ENCODE peak calls at places on chromosomes 13 and 19, in six cellular contexts. J is transverse colon, T is K562, O is testis, L is heart left ventricle, Q is GM12891. R is an unnamed sample.

GRCh38 chr19:10816691-10817090 is 19.3 kb downstream of the TMED1 start:
- DNase-seq in J (no peak), T (no peak), O (peak), L (no peak), Q (no peak), R (no peak)

GRCh38 chr13:21831654-21832324 is 160.9 kb downstream of the FGF9 start:
- DNase-seq in J (no peak), T (no peak), O (no peak), L (no peak), Q (no peak), R (no peak)

GRCh38 chr13:99614465-99614885 is 113.2 kb downstream of the TM9SF2 start:
- DNase-seq in J (peak), T (peak), O (peak), L (no peak), Q (no peak), R (peak)

GRCh38 chr19:45601524-45602522 is at the start of gene GPR4:
- DNase-seq in J (no peak), T (no peak), O (no peak), L (peak), Q (no peak), R (no peak)

GRCh38 chr19:13055213-13056051 is 47.2 kb downstream of the LYL1 start:
- DNase-seq in J (peak), T (no peak), O (peak), L (peak), Q (no peak), R (peak)

GRCh38 chr19:18397242-18398202 is at the start of gene LRRC25:
- DNase-seq in J (no peak), T (peak), O (peak), L (peak), Q (no peak), R (no peak)

GRCh38 chr19:52524086-52524485 is 3.4 kb upstream of the ZNF808 start:
- DNase-seq in J (no peak), T (no peak), O (no peak), L (no peak), Q (no peak), R (no peak)

GRCh38 chr13:78827471-78827870 is 168.5 kb upstream of the OBI1 start:
- DNase-seq in J (no peak), T (no peak), O (peak), L (no peak), Q (no peak), R (no peak)

GRCh38 chr19:46085888-46086287 is 38.6 kb downstream of the IGFL3 start:
- DNase-seq in J (no peak), T (no peak), O (no peak), L (no peak), Q (no peak), R (no peak)

GRCh38 chr13:79456051-79456450 is 24.9 kb upstream of the NDFIP2 start:
- DNase-seq in J (no peak), T (no peak), O (no peak), L (no peak), Q (no peak), R (no peak)

GRCh38 chr13:32316476-32316875 is 1.2 kb downstream of the BRCA2 start:
- DNase-seq in J (no peak), T (no peak), O (no peak), L (no peak), Q (no peak), R (no peak)

GRCh38 chr13:32314968-32315254 is 252 bp downstream of the ZAR1L start:
- DNase-seq in J (peak), T (peak), O (peak), L (peak), Q (peak), R (no peak)

GRCh38 chr13:32316030-32316344 is 679 bp downstream of the BRCA2 start:
- DNase-seq in J (peak), T (no peak), O (no peak), L (no peak), Q (peak), R (no peak)

GRCh38 chr13:32314271-32314967 is 744 bp downstream of the ZAR1L start:
- DNase-seq in J (peak), T (no peak), O (peak), L (peak), Q (no peak), R (no peak)

GRCh38 chr13:32315255-32316029 is at the start of the genes BRCA2 and ZAR1L:
- DNase-seq in J (peak), T (peak), O (peak), L (peak), Q (peak), R (peak)
- TF ChIP-seq POLR2A in J (peak), T (peak), O (peak), L (no peak), Q (peak), R (peak)

GRCh38 chr13:75308222-75308621 is 173.7 kb downstream of the TBC1D4 start:
- DNase-seq in J (no peak), T (no peak), O (no peak), L (no peak), Q (no peak), R (no peak)

GRCh38 chr13:75307370-75307984 is 174.5 kb downstream of the TBC1D4 start:
- DNase-seq in J (no peak), T (no peak), O (no peak), L (no peak), Q (no peak), R (no peak)

GRCh38 chr13:75305057-75305456 is 176.9 kb downstream of the TBC1D4 start:
- DNase-seq in J (no peak), T (peak), O (peak), L (peak), Q (no peak), R (no peak)

GRCh38 chr13:75312884-75313520 is 169.0 kb downstream of the TBC1D4 start:
- DNase-seq in J (no peak), T (no peak), O (no peak), L (no peak), Q (no peak), R (no peak)

GRCh38 chr13:75310005-75310580 is 171.9 kb downstream of the TBC1D4 start:
- DNase-seq in J (no peak), T (no peak), O (no peak), L (no peak), Q (no peak), R (no peak)
- TF ChIP-seq POLR2A in J (no peak), T (no peak), O (no peak), L (no peak), Q (no peak), R (no peak)

GRCh38 chr19:39846678-39847486 is 703 bp upstream of the FBL start:
- DNase-seq in J (peak), T (peak), O (no peak), L (no peak), Q (no peak), R (no peak)
- TF ChIP-seq POLR2A in J (no peak), T (no peak), O (no peak), L (no peak), Q (no peak), R (no peak)

GRCh38 chr13:46158222-46158621 is 23.8 kb downstream of the LCP1 start:
- DNase-seq in J (no peak), T (no peak), O (no peak), L (no peak), Q (no peak), R (no peak)

GRCh38 chr13:46150134-46150693 is 31.8 kb downstream of the LCP1 start:
- DNase-seq in J (no peak), T (no peak), O (no peak), L (no peak), Q (no peak), R (no peak)

GRCh38 chr13:46154136-46154854 is 27.7 kb downstream of the LCP1 start:
- DNase-seq in J (no peak), T (no peak), O (no peak), L (no peak), Q (no peak), R (no peak)

GRCh38 chr13:46149272-46150133 is 32.5 kb downstream of the LCP1 start:
- DNase-seq in J (no peak), T (no peak), O (no peak), L (no peak), Q (no peak), R (no peak)

DNA sequence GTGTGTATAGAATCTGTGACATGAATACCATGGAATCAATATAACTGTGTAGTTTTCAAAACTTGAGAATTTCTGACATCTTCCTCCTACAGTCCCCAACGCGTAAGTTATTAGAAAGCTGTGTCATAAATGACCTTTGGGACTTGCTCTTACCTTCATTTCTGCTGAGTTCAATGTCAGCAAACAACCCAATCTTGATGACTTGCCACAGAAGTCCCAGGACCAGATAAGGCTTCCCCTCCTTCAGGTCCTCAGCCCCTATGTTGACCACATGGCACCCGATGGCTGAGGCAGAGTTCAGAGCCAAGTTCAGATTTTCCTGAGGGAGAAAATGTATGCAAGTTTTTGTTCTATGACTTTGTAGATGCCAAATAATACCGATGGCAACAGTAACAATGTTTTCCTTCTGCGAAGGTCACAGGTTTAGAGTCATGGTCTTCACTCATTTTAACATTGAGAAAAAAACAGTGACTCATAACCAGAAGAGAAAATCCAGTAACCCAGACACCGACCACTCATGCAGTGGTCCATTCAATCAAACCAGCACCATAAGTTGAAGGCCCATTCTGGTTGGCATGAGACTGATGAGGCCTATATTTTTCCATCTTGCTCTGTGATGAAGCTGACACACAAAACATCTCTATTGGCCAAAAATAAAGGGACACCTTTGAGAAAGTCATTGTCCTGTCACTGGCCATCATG is 29.2 kb downstream of the LCP1 start:
- DNase-seq in J (no peak), T (no peak), O (no peak), L (no peak), Q (no peak), R (no peak)
- TF ChIP-seq POLR2A in J (no peak), T (no peak), O (no peak), L (no peak), Q (no peak), R (no peak)

GRCh38 chr13:29920018-29920643 is 69.7 kb upstream of the UBL3 start:
- DNase-seq in J (no peak), T (no peak), O (no peak), L (no peak), Q (no peak), R (no peak)
- TF ChIP-seq POLR2A in J (no peak), T (no peak), O (no peak), L (no peak), Q (no peak), R (no peak)

GRCh38 chr19:39409886-39410619 is 2.4 kb upstream of the PLEKHG2 start:
- DNase-seq in J (peak), T (peak), O (peak), L (peak), Q (peak), R (no peak)
- TF ChIP-seq POLR2A in J (peak), T (peak), O (no peak), L (no peak), Q (peak), R (no peak)

R was measured in H54.